ENCODE peak calls at places on chromosome 3, in seven cellular contexts. M is upper lobe of left lung, O is A549, H is heart left ventricle, D is HepG2, U is GM12891, X is adrenal gland. Y is an unnamed sample.

GRCh38 chr3:168933614-168934013 is 729.9 kb downstream of the MECOM start:
- DNase-seq in M (no peak), O (no peak), H (no peak), D (no peak), U (no peak), X (no peak), Y (no peak)

GRCh38 chr3:129526121-129526900 is 2.1 kb upstream of the RHO start:
- DNase-seq in M (no peak), O (no peak), H (no peak), D (no peak), U (peak), X (peak), Y (no peak)

GRCh38 chr3:127959873-127960272 is 44.8 kb downstream of the KBTBD12 start:
- DNase-seq in M (no peak), O (peak), H (peak), D (peak), U (no peak), X (peak), Y (no peak)

GRCh38 chr3:108472011-108472591 is 38.3 kb downstream of the MYH15 start:
- DNase-seq in M (no peak), O (peak), H (no peak), D (no peak), U (no peak), X (peak), Y (peak)

GRCh38 chr3:29511701-29512100 is 230.8 kb downstream of the RBMS3 start:
- DNase-seq in M (no peak), O (no peak), H (no peak), D (no peak), U (no peak), X (no peak), Y (no peak)

GRCh38 chr3:28745436-28745835 is 396.8 kb upstream of the AZI2 start:
- DNase-seq in M (no peak), O (no peak), H (no peak), D (no peak), U (no peak), X (no peak), Y (peak)

GRCh38 chr3:184687363-184688049 is 24.4 kb downstream of the MAGEF1 start:
- DNase-seq in M (peak), O (no peak), H (peak), D (no peak), U (no peak), X (peak), Y (no peak)

GRCh38 chr3:167507954-167508353 is 34.1 kb upstream of the SERPINI2 start:
- DNase-seq in M (no peak), O (no peak), H (no peak), D (no peak), U (no peak), X (no peak), Y (no peak)

GRCh38 chr3:13189639-13190375 is 116.6 kb upstream of the IQSEC1 start:
- DNase-seq in M (no peak), O (no peak), H (no peak), D (peak), U (no peak), X (peak), Y (peak)

GRCh38 chr3:188863999-188864406 is 307.8 kb upstream of the TPRG1 start:
- DNase-seq in M (no peak), O (no peak), H (no peak), D (no peak), U (no peak), X (no peak), Y (no peak)

GRCh38 chr3:181713673-181714270 is 2.0 kb downstream of the SOX2 start:
- DNase-seq in M (no peak), O (no peak), H (no peak), D (no peak), U (no peak), X (no peak), Y (no peak)

DNA sequence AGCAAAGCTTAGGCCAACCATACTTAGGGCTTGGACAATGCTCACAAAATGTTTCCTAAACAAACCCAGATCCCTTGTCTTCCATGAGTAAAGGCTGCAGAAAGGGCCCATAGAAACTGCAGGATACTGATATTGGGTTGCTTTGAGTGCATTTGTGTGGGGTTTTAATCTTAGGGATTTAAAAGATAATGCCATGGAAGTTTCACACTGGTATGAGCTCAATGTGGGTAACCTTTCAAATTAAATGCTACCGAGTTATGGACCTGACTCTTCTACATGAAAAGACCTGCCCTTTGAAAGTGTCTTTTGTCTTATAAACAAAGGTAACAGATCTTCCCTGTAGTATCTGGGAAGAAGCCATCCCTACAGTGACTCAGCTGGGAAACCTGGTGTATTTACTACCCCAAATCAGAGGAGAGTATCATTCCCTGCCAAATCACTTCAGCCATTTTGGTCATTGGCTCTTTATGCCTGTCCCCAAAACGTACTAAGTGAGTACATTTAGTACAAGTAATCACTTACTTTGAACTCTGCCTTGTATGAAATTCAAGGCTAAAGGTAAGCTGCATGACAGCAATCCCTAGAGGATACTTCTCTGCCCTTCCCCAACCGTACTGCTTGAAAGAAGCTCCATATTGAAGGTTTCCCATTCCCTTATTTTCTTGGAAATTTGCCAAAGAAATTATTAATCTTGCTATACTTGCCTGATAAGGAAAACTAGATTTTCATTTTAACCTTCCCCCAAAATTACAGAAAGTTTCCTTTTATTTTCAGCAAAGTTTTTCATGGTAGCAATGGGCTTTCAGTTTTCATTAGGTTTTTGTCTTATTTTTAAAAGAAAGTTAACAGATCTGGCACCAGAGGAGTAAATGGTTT is 7.2 kb downstream of the TM4SF1 start:
- DNase-seq in M (no peak), O (peak), H (no peak), D (no peak), U (no peak), X (no peak), Y (no peak)
- TF ChIP-seq POLR2A in M (no peak), O (no peak), H (no peak), D (peak), U (no peak), X (no peak), Y (no peak)

GRCh38 chr3:110647586-110647985 is 424.0 kb upstream of the NECTIN3 start:
- DNase-seq in M (no peak), O (no peak), H (no peak), D (no peak), U (no peak), X (no peak), Y (no peak)
- TF ChIP-seq POLR2A in M (no peak), O (no peak), H (no peak), D (no peak), U (no peak), X (no peak), Y (no peak)

GRCh38 chr3:42652611-42653302 is 740 bp upstream of the ZBTB47 start:
- DNase-seq in M (no peak), O (peak), H (peak), D (peak), U (peak), X (peak), Y (peak)
- TF ChIP-seq POLR2A in M (no peak), O (peak), H (no peak), D (no peak), U (no peak), X (peak), Y (peak)

DNA sequence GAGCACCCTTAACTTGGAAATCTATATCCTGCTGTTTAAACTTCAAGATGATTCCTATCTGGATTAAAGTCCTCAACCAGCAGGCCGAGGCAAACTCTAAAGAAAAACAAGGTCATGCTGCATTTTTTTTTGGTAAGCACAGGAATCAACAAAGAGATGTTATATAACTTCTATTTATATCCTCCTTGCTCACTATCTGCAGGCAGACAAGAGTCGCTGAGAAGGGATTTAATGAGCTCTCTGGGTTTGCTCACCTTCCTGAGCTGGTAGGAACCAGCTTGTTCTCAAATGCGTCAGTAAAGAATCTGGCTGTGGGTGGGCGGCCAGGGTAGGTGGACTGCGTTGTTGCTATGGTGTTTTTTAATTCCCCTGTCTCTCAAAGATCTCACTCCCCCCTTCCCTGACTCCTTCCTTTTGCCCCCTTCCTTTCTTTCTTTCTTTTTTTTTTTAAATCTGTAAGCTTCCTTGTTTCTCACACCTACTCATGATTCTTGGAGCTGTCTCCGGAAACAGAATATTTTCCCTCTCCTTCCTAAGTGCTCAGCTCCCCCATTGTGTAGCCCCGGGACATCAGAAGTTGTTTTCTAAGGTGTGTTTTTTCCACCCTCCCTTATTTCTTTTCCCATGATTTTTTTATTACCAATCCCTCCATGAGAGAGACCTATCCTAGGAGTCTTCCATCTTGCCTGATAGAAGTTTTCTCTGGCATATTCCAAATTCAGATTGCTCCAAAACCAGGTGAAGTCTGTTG is 228.8 kb upstream of the BHLHE40 start:
- DNase-seq in M (no peak), O (no peak), H (no peak), D (peak), U (no peak), X (peak), Y (no peak)
- TF ChIP-seq POLR2A in M (no peak), O (no peak), H (no peak), D (no peak), U (peak), X (no peak), Y (no peak)

GRCh38 chr3:138915503-138916498 is 31.1 kb downstream of the FOXL2 start:
- DNase-seq in M (peak), O (peak), H (peak), D (peak), U (peak), X (peak), Y (peak)
- TF ChIP-seq POLR2A in M (peak), O (peak), H (no peak), D (no peak), U (no peak), X (no peak), Y (peak)

GRCh38 chr3:195270350-195271115 is 426 bp downstream of the XXYLT1 start:
- DNase-seq in M (no peak), O (peak), H (peak), D (peak), U (peak), X (peak), Y (peak)
- TF ChIP-seq POLR2A in M (no peak), O (peak), H (no peak), D (peak), U (no peak), X (no peak), Y (peak)

GRCh38 chr3:83321457-83321856 is 1560.0 kb upstream of the GBE1 start:
- DNase-seq in M (no peak), O (no peak), H (no peak), D (no peak), U (no peak), X (no peak), Y (no peak)
- TF ChIP-seq POLR2A in M (no peak), O (no peak), H (no peak), D (no peak), U (no peak), X (no peak), Y (no peak)

DNA sequence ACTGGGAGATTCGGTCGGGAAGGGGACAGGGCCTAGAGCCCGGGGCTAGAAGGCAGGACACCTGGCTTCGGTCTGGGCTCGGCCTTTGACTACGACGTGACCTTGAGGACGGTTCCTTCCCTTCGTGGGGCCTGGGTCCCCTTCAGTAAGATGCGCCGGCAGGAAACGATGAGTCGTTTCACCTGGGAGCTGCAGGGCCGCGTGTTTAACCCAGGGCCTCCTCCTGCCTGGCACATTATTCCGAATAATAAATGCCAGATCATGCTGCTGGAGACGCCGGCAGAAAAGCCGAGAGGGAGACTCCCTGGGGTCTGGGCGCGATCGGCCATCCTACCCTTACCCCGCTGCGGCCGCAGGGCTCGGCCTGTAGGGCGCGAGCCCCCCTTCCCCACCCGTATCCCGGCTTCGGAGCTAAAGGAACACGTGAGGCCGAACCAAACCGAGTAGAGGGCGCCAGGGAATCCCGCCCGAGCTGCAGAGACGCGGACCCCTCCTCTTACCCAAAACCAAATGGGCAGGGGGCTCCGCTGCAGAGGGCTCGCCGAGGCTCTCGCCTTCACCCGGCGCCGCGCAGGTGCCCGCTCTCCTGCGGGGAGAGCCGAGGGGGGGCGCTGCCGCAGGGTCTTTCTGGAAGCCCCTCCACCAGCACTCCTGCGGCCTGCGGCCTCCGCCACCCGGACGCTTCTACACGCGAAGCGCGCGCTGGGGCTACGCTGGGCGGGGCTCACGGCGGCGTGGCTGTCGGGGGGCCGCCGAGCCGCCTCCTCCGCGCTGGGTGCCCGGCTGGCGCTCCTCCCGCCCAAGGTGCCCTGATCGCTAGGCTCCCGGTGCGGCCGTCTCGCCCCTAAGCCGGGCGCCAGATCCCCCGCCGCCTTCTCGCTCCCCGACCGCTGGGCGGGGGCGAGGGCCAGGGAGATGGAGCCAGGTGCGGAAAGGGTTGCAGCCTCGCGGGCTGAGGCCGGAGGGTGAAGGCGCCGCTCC is at the start of gene BDH1:
- DNase-seq in M (peak), O (peak), H (peak), D (no peak), U (peak), X (peak), Y (no peak)
- TF ChIP-seq POLR2A in M (no peak), O (no peak), H (no peak), D (no peak), U (no peak), X (no peak), Y (no peak)

DNA sequence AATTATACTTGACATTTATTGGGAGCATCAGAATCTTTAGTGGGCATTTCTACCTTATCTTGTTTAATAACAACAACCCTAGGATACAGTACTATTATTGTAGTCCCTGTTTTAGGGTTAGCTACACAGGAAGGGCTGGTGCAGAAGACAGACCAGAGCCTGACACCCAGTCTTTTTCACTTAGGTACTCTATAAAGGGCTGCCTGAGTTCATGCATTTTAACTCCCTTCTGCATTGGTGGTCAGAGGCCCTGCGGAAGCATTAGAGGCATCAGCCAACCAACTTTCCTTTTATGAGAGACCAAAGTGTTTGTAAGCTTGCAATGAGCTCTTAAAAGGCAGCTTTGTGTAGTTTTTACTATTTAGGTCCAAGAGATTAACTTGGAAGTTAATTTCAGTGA is 105.4 kb downstream of the PLCL2 start:
- DNase-seq in M (no peak), O (no peak), H (no peak), D (no peak), U (no peak), X (no peak), Y (no peak)
- TF ChIP-seq POLR2A in M (no peak), O (no peak), H (no peak), D (no peak), U (no peak), X (no peak), Y (no peak)

GRCh38 chr3:51974963-51975856 is at the start of gene ABHD14A:
- DNase-seq in M (peak), O (peak), H (peak), D (peak), U (peak), X (peak), Y (peak)
- TF ChIP-seq POLR2A in M (peak), O (peak), H (peak), D (peak), U (no peak), X (peak), Y (peak)

Y was measured in H54.